ENCODE peak calls at places on chromosomes 4 and X, in four cellular contexts. A is mesenchymal stem cell, N is IMR-90, O is H9. C is an unnamed sample.
A peak's percentile ranks its signal among the peaks of the same experiment; 100 is the strongest.

GRCh38 chrX:115525486-115525885 is 35.5 kb upstream of the PLS3 start:
- DNase-seq in A (no peak), N (no peak), O (no peak), C (no peak)

GRCh38 chrX:153670748-153671588 is 2.6 kb downstream of the PNCK start:
- DNase-seq in A (no peak), N (no peak), O (no peak), C (no peak)

GRCh38 chr4:52824603-52825310 is 37.4 kb upstream of the RASL11B start:
- DNase-seq in A (peak; percentile 84), N (peak; percentile 85), O (peak; percentile 21), C (peak; percentile 60)

GRCh38 chrX:12672362-12673106 is 118.7 kb upstream of the PRPS2 start:
- DNase-seq in A (no peak), N (no peak), O (no peak), C (no peak)

GRCh38 chrX:100994352-100995281 is 25.1 kb downstream of the ARL13A start:
- DNase-seq in A (peak; percentile 57), N (peak; percentile 68), O (no peak), C (peak; percentile 47)

GRCh38 chr4:143597271-143597670 is 83.8 kb downstream of the SMARCA5 start:
- DNase-seq in A (no peak), N (no peak), O (no peak), C (no peak)

GRCh38 chr4:37934096-37934495 is 26.1 kb upstream of the PTTG2 start:
- DNase-seq in A (no peak), N (no peak), O (no peak), C (no peak)

GRCh38 chr4:149095798-149096197 is 653.6 kb upstream of the NR3C2 start:
- DNase-seq in A (no peak), N (no peak), O (no peak), C (no peak)

GRCh38 chr4:12409507-12410190 is 981.0 kb upstream of the HS3ST1 start:
- DNase-seq in A (peak; percentile 53), N (no peak), O (no peak), C (no peak)

GRCh38 chr4:1093391-1094335 is 19.7 kb downstream of the RNF212 start:
- DNase-seq in A (no peak), N (no peak), O (peak; percentile 23), C (no peak)

GRCh38 chrX:22445880-22446279 is 173.2 kb downstream of the CBLL2 start:
- DNase-seq in A (no peak), N (no peak), O (no peak), C (no peak)

GRCh38 chr4:152643153-152644035 is 36.4 kb downstream of the TMEM154 start:
- DNase-seq in A (no peak), N (no peak), O (no peak), C (no peak)

GRCh38 chr4:186260504-186261448 is 5.2 kb upstream of the F11 start:
- DNase-seq in A (peak; percentile 17), N (peak; percentile 69), O (no peak), C (no peak)

GRCh38 chrX:115939636-115940160 is 230.8 kb upstream of the AGTR2 start:
- DNase-seq in A (no peak), N (no peak), O (no peak), C (no peak)

GRCh38 chr4:151472297-151472696 is 63.3 kb downstream of the FHIP1A start:
- DNase-seq in A (no peak), N (no peak), O (no peak), C (no peak)

GRCh38 chrX:56728752-56729151 is 291 bp upstream of the NBDY start:
- DNase-seq in A (peak; percentile 45), N (peak; percentile 5), O (no peak), C (no peak)

GRCh38 chr4:185587444-185588161 is 52.3 kb upstream of the PDLIM3 start:
- DNase-seq in A (peak; percentile 54), N (peak; percentile 68), O (peak; percentile 91), C (peak; percentile 67)

GRCh38 chr4:110681381-110681780 is 58.5 kb upstream of the PITX2 start:
- DNase-seq in A (peak; percentile 40), N (no peak), O (no peak), C (peak; percentile 90)

GRCh38 chrX:11968470-11968869 is 169.8 kb upstream of the FRMPD4 start:
- DNase-seq in A (no peak), N (peak; percentile 21), O (no peak), C (peak; percentile 79)

GRCh38 chr4:77284036-77284435 is 127.0 kb downstream of the CCNG2 start:
- DNase-seq in A (no peak), N (no peak), O (no peak), C (no peak)

GRCh38 chr4:154164931-154165839 is 326.4 kb downstream of the DCHS2 start:
- DNase-seq in A (peak; percentile 98), N (peak; percentile 77), O (no peak), C (peak; percentile 53)

GRCh38 chrX:9997041-9997440 is 29.9 kb downstream of the CLDN34 start:
- DNase-seq in A (no peak), N (no peak), O (no peak), C (peak; percentile 46)

GRCh38 chr4:145731026-145731425 is 51.1 kb downstream of the C4orf51 start:
- DNase-seq in A (peak; percentile 60), N (peak; percentile 90), O (no peak), C (no peak)

GRCh38 chr4:174362340-174362739 is 78.6 kb downstream of the CEP44 start:
- DNase-seq in A (no peak), N (no peak), O (no peak), C (no peak)

GRCh38 chrX:129318375-129318774 is 204.9 kb downstream of the SMARCA1 start:
- DNase-seq in A (peak; percentile 27), N (peak; percentile 35), O (no peak), C (peak; percentile 15)

GRCh38 chrX:149759824-149760223 is 14.0 kb upstream of the HSFX1 start:
- DNase-seq in A (no peak), N (no peak), O (no peak), C (no peak)

GRCh38 chrX:108090474-108091265 is 672 bp downstream of the PSMD10 start:
- DNase-seq in A (peak; percentile 80), N (peak; percentile 44), O (no peak), C (no peak)

GRCh38 chrX:118392726-118393125 is 46.8 kb downstream of the WDR44 start:
- DNase-seq in A (peak; percentile 4), N (peak; percentile 37), O (no peak), C (no peak)

GRCh38 chrX:81259008-81259713 is 57.3 kb downstream of the SH3BGRL start:
- DNase-seq in A (peak; percentile 46), N (peak; percentile 67), O (no peak), C (peak; percentile 1)

GRCh38 chr4:25939330-25939729 is 25.3 kb downstream of the SMIM20 start:
- DNase-seq in A (no peak), N (no peak), O (no peak), C (no peak)

GRCh38 chr4:25938251-25939186 is 24.5 kb downstream of the SMIM20 start:
- DNase-seq in A (peak; percentile 70), N (peak; percentile 77), O (no peak), C (no peak)

GRCh38 chr4:25941441-25941840 is 27.4 kb downstream of the SMIM20 start:
- DNase-seq in A (no peak), N (peak; percentile 20), O (no peak), C (no peak)

GRCh38 chr4:25948051-25948450 is 34.0 kb downstream of the SMIM20 start:
- DNase-seq in A (no peak), N (no peak), O (no peak), C (no peak)

DNA sequence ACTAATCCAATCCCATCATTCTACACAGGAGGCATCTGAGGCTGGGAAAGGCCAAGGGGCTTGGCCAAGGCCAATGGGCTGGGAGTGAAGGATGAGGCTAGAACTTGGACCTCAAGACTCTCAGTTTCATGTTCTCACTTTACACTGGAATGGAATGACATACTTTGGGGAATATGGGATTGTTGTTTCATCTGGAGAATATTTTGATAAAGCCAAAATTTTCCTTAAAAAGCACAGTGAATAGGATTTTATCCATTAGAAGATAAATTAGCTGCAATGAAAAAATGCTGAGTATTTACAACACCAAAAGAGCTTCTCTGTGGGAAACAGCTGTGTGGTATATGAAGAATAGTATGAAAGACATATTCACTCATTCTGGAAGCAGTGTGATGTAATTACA is 29.3 kb downstream of the SMIM20 start:
- DNase-seq in A (no peak), N (peak; percentile 20), O (no peak), C (no peak)
- H4K8ac ChIP-seq in A (no peak overlapping the region), N (no peak overlapping the region), O (no peak overlapping the region), C (no peak overlapping the region)

GRCh38 chrX:48834383-48834709 is 1.1 kb downstream of the PCSK1N start:
- DNase-seq in A (no peak), N (no peak), O (no peak), C (no peak)
- H3K4ac ChIP-seq in A (no peak overlapping the region), N (no peak overlapping the region), O (no peak overlapping the region), C (no peak overlapping the region)

DNA sequence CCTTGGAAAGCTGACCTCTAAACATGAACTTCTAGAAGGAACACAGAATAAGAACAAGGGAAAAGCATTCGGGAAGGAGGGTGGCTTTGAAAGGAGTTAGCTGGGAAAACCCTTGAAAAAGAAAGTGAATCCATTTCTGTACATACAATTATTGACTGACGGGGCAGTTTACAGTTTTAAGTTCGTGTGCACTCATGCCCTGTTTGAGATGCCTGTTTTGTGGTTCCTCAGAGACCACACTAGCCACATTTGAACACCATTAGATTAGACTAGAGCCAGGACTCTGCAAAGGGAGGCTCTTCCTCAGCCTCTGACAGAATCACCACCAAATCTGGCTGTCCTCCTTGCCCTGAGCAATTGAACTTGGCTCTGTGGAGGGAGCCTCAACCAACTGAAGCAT is 158.3 kb downstream of the PALLD start:
- DNase-seq in A (no peak), N (no peak), O (no peak), C (no peak)
- H3K4me2 ChIP-seq in A (no peak overlapping the region), N (no peak overlapping the region), O (no peak overlapping the region), C (no peak overlapping the region)

GRCh38 chr4:4391866-4392265 is 5.0 kb downstream of the NSG1 start:
- DNase-seq in A (no peak), N (no peak), O (no peak), C (no peak)
- H4K8ac ChIP-seq in A (no peak overlapping the region), N (no peak overlapping the region), O (no peak overlapping the region), C (no peak overlapping the region)

DNA sequence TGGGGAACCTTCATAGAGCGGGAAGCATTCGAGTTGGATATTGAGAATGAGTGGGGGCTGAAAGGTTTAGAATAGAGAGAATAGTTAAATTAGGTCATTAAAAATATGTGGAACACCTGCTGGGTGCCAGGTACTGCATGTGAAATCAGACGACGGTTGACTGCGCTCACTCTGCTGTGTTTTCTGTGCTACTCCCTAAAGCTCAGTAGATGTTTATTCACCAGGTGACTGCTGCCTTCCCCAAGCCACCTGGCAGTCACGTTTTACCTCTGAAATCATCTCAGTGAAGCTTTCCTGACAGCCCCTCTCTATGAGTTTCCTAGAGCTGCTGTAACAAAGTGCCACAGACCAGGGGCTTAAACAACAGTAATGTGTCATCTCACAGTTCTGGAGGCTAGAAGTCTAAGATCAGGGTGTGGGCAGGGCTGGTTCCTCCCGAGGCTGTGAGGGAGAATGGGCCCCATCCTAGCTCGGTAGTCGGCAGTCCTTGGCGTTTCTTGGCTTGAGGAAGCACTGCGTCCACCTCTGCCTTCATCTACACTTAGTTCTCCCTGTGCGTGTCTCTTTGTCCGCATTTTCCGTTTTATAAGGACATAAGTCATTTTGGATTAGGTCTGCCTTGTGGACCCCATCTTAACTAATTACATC is 25.3 kb downstream of the ADD1 start:
- DNase-seq in A (no peak), N (no peak), O (no peak), C (no peak)
- H3K4ac ChIP-seq in A (peak overlapping the region; percentile 42), N (peak overlapping the region; percentile 32), O (no peak overlapping the region), C (no peak overlapping the region)

DNA sequence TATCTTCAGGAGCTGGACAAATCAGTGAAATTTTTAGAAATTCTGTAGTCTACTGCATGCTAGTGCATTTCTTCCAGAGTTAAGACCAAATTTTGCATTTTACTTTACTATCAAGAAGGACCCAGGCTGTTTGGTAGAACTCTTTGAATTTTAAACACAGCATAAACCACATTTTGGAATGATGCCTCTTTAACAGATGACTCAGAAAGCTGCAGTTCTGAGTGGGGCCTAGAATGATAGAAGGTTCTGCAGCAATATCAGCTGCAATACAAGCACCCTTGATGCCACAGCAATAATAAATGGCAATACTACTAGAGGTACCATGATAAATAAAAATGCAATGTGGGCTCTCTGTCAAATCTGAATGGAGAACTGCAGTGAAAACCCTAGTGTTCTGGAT is 198.7 kb downstream of the TMA16 start:
- DNase-seq in A (peak; percentile 18), N (peak; percentile 83), O (no peak), C (no peak)
- H3K4me2 ChIP-seq in A (no peak overlapping the region), N (peak overlapping the region; percentile 70), O (no peak overlapping the region), C (no peak overlapping the region)